ENCODE peak calls at places on chromosomes 11 and 22, in seven cellular contexts. H is ELR; K is putamen; N is CD4-positive, alpha-beta T cell; U is pulmonary artery endothelial cell; F is HCEC 1CT; P is T-helper 2 cell treated with Interferon-gamma antibody and Interleukin-4, amounts not matched to agents 5 μg/mL and 100 μg/mL, for 36 hours. L is an unnamed sample.

GRCh38 chr22:27903805-27904473 is 15.1 kb downstream of the PITPNB start:
- DNase-seq in H (no peak), K (no peak), N (no peak), U (no peak), F (no peak), P (no peak), L (no peak)

GRCh38 chr11:128205796-128206195 is 381.6 kb downstream of the ETS1 start:
- DNase-seq in H (no peak), K (no peak), N (no peak), U (no peak), F (no peak), P (no peak), L (no peak)

GRCh38 chr11:19962053-19962794 is 198.1 kb downstream of the DBX1 start:
- DNase-seq in H (no peak), K (no peak), N (no peak), U (no peak), F (no peak), P (no peak), L (no peak)

GRCh38 chr11:59011672-59012071 is 72.4 kb downstream of the GLYATL1 start:
- DNase-seq in H (no peak), K (no peak), N (no peak), U (no peak), F (no peak), P (no peak), L (no peak)

GRCh38 chr11:59802639-59803176 is 7.9 kb downstream of the MRPL16 start:
- DNase-seq in H (peak), K (peak), N (no peak), U (no peak), F (peak), P (peak), L (peak)

GRCh38 chr11:27347949-27348879 is 14.8 kb downstream of the CCDC34 start:
- DNase-seq in H (no peak), K (no peak), N (no peak), U (no peak), F (no peak), P (no peak), L (no peak)

GRCh38 chr22:25358421-25359170 is 139.2 kb downstream of the CRYBB2 start:
- DNase-seq in H (no peak), K (no peak), N (no peak), U (no peak), F (no peak), P (no peak), L (no peak)

GRCh38 chr11:34614334-34615113 is 6.4 kb upstream of the EHF start:
- DNase-seq in H (no peak), K (no peak), N (no peak), U (no peak), F (no peak), P (no peak), L (no peak)

GRCh38 chr11:45097721-45098493 is 48.5 kb upstream of the PRDM11 start:
- DNase-seq in H (peak), K (no peak), N (no peak), U (no peak), F (peak), P (peak), L (peak)

GRCh38 chr11:45818961-45819605 is 14.1 kb downstream of the SLC35C1 start:
- DNase-seq in H (no peak), K (no peak), N (no peak), U (no peak), F (no peak), P (no peak), L (peak)

GRCh38 chr11:69101100-69101791 is 52.5 kb downstream of the TPCN2 start:
- DNase-seq in H (peak), K (peak), N (peak), U (peak), F (peak), P (peak), L (peak)

GRCh38 chr22:28930357-28931007 is 47.1 kb downstream of the ZNRF3 start:
- DNase-seq in H (no peak), K (no peak), N (no peak), U (peak), F (no peak), P (no peak), L (no peak)

GRCh38 chr22:36376265-36376664 is 11.5 kb downstream of the MYH9 start:
- DNase-seq in H (no peak), K (no peak), N (no peak), U (no peak), F (no peak), P (no peak), L (no peak)

GRCh38 chr11:119614227-119615002 is 114.6 kb downstream of the NECTIN1 start:
- DNase-seq in H (no peak), K (peak), N (no peak), U (no peak), F (no peak), P (no peak), L (no peak)

GRCh38 chr11:68412593-68413475 is 47.7 kb upstream of the PPP6R3 start:
- DNase-seq in H (peak), K (no peak), N (no peak), U (no peak), F (no peak), P (no peak), L (no peak)

GRCh38 chr11:44659641-44660040 is 67.1 kb upstream of the TSPAN18 start:
- DNase-seq in H (no peak), K (no peak), N (no peak), U (no peak), F (no peak), P (no peak), L (no peak)

GRCh38 chr11:31397239-31397834 is 27.7 kb downstream of the DNAJC24 start:
- DNase-seq in H (peak), K (no peak), N (no peak), U (no peak), F (peak), P (no peak), L (peak)

GRCh38 chr11:24091594-24091993 is 405.3 kb upstream of the LUZP2 start:
- DNase-seq in H (no peak), K (no peak), N (no peak), U (no peak), F (no peak), P (no peak), L (no peak)

GRCh38 chr11:42625757-42626156 is 686.0 kb upstream of the API5 start:
- DNase-seq in H (no peak), K (no peak), N (no peak), U (no peak), F (no peak), P (no peak), L (no peak)

GRCh38 chr11:116225784-116226410 is 546.9 kb downstream of the BUD13 start:
- DNase-seq in H (no peak), K (no peak), N (no peak), U (no peak), F (no peak), P (no peak), L (no peak)

GRCh38 chr11:73637012-73637411 is 9.4 kb upstream of the PLEKHB1 start:
- DNase-seq in H (no peak), K (no peak), N (no peak), U (no peak), F (no peak), P (no peak), L (no peak)

GRCh38 chr11:6438979-6439571 is 1.7 kb downstream of the HPX start:
- DNase-seq in H (peak), K (peak), N (no peak), U (peak), F (peak), P (peak), L (peak)

GRCh38 chr11:12123177-12123576 is 12.8 kb downstream of the MICAL2 start:
- DNase-seq in H (peak), K (no peak), N (no peak), U (no peak), F (peak), P (no peak), L (no peak)

GRCh38 chr11:92500463-92500862 is 275.8 kb downstream of the FAT3 start:
- DNase-seq in H (no peak), K (peak), N (no peak), U (no peak), F (no peak), P (no peak), L (no peak)

GRCh38 chr11:65606876-65607613 is 7.0 kb downstream of the MAP3K11 start:
- DNase-seq in H (peak), K (peak), N (no peak), U (peak), F (peak), P (no peak), L (no peak)

GRCh38 chr11:46513934-46514342 is 79.9 kb downstream of the AMBRA1 start:
- DNase-seq in H (no peak), K (no peak), N (no peak), U (peak), F (no peak), P (no peak), L (no peak)

GRCh38 chr11:45079943-45080719 is 66.3 kb upstream of the PRDM11 start:
- DNase-seq in H (no peak), K (no peak), N (peak), U (no peak), F (no peak), P (peak), L (peak)